ENCODE peak calls at places on chromosomes 2 and 18, in four cellular contexts. One of them, this sample, is unnamed.

GRCh38 chr2:209637293-209637692 is 134.3 kb upstream of the UNC80 start:
- DNase-seq in neural crest cell: no peak
- DNase-seq in nephron progenitor cell: no peak
- DNase-seq in AG04450: no peak
- DNase-seq in this sample: no peak

GRCh38 chr2:40115894-40116293 is 336.0 kb downstream of the SLC8A1 start:
- DNase-seq in AG04450: no peak
- DNase-seq in neural crest cell: no peak
- DNase-seq in nephron progenitor cell: no peak
- DNase-seq in this sample: no peak

GRCh38 chr18:35172009-35172408 is 68.8 kb upstream of the ZNF397 start:
- DNase-seq in neural crest cell: no peak
- DNase-seq in AG04450: no peak
- DNase-seq in nephron progenitor cell: no peak
- DNase-seq in this sample: no peak

GRCh38 chr2:200338692-200339091 is 32.2 kb downstream of the SPATS2L start:
- DNase-seq in neural crest cell: no peak
- DNase-seq in AG04450: no peak
- DNase-seq in nephron progenitor cell: no peak
- DNase-seq in this sample: no peak

GRCh38 chr2:150136407-150136806 is 351.1 kb downstream of the RND3 start:
- DNase-seq in AG04450: no peak
- DNase-seq in neural crest cell: no peak
- DNase-seq in nephron progenitor cell: no peak
- DNase-seq in this sample: no peak

GRCh38 chr2:134402385-134402784 is 148.5 kb downstream of the MGAT5 start:
- DNase-seq in neural crest cell: no peak
- DNase-seq in nephron progenitor cell: no peak
- DNase-seq in AG04450: no peak
- DNase-seq in this sample: no peak

GRCh38 chr2:171297951-171298350 is 135.8 kb downstream of the METTL8 start:
- DNase-seq in neural crest cell: no peak
- DNase-seq in AG04450: no peak
- DNase-seq in nephron progenitor cell: no peak
- DNase-seq in this sample: no peak

GRCh38 chr2:47819834-47820233 is 36.9 kb downstream of the MSH6 start:
- DNase-seq in neural crest cell: no peak
- DNase-seq in nephron progenitor cell: no peak
- DNase-seq in AG04450: no peak
- DNase-seq in this sample: no peak

GRCh38 chr2:70671059-70671685 is 96.8 kb downstream of the ADD2 start:
- DNase-seq in AG04450: no peak
- DNase-seq in neural crest cell: no peak
- DNase-seq in nephron progenitor cell: no peak
- DNase-seq in this sample: no peak

GRCh38 chr2:113277474-113278072 is 1.1 kb downstream of the PAX8 start:
- DNase-seq in neural crest cell: no peak
- DNase-seq in nephron progenitor cell: peak; percentile 48
- DNase-seq in AG04450: no peak
- DNase-seq in this sample: no peak

GRCh38 chr2:102001767-102002142 is 10.0 kb downstream of the IL1R2 start:
- DNase-seq in nephron progenitor cell: no peak
- DNase-seq in neural crest cell: no peak
- DNase-seq in AG04450: no peak
- DNase-seq in this sample: no peak

GRCh38 chr2:200509227-200509607 is 651 bp downstream of the KCTD18 start:
- DNase-seq in neural crest cell: no peak
- DNase-seq in AG04450: no peak
- DNase-seq in nephron progenitor cell: no peak
- DNase-seq in this sample: no peak

GRCh38 chr2:192000196-192000990 is 153.5 kb upstream of the CAVIN2 start:
- DNase-seq in neural crest cell: no peak
- DNase-seq in AG04450: no peak
- DNase-seq in nephron progenitor cell: no peak
- DNase-seq in this sample: no peak

GRCh38 chr2:201057089-201057499 is 14.4 kb downstream of the HYCC2 start:
- DNase-seq in AG04450: no peak
- DNase-seq in nephron progenitor cell: no peak
- DNase-seq in neural crest cell: no peak
- DNase-seq in this sample: no peak

GRCh38 chr2:188776634-188777033 is 197.5 kb upstream of the COL3A1 start:
- DNase-seq in AG04450: no peak
- DNase-seq in nephron progenitor cell: no peak
- DNase-seq in neural crest cell: no peak
- DNase-seq in this sample: no peak

GRCh38 chr18:12442946-12443345 is 35.2 kb downstream of the PRELID3A start:
- DNase-seq in AG04450: no peak
- DNase-seq in neural crest cell: no peak
- DNase-seq in nephron progenitor cell: no peak
- DNase-seq in this sample: no peak

GRCh38 chr2:205564761-205565160 is 117.5 kb upstream of the NRP2 start:
- DNase-seq in AG04450: no peak
- DNase-seq in neural crest cell: no peak
- DNase-seq in nephron progenitor cell: no peak
- DNase-seq in this sample: no peak
- TF ChIP-seq CTCF in AG04450: peak; percentile 8
- TF ChIP-seq CTCF in neural crest cell: no peak
- TF ChIP-seq CTCF in nephron progenitor cell: no peak
- TF ChIP-seq CTCF in this sample: no peak

DNA sequence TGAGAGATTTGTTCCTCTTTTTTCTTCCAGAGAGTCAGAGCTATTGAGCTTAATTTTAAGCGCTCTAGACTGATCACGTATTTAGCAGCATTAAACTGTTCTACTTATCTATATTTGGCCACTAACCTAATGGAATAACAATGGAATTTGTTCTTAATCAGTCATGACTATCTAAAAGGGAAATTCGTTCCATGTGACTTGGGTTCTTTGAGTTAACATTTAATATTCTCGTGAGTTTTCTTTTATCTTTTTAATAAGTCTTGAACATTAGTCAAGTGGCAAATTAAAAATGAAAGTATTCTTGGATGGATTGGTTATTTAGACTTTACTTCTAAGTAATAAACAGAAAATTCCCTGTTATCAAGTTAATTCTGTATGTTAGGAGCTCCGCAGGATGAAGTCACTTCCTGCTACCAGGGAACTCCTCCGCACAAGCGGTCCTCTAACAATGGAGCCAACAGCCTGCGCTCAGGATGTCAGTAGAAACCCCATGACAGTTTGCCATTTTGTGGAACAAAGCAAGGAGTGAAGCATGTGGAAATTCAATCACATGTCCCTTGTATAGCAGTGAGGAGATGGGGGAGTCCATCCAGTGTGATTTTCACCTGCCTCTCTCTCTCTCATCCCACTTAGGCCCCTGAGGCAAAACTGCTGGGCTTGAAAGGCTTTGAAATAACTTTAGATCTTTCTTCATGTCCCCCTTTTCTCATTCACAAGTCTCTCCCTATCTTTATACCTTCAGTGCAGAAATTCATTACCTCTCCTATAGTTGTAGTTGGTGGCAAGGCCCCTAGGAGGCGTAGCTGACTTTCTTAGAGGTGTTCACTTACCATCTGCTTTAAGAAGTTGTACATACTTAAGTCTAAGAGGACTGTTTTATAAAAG is 138.1 kb downstream of the WDR7 start:
- DNase-seq in AG04450: no peak
- DNase-seq in neural crest cell: no peak
- DNase-seq in nephron progenitor cell: peak; percentile 41
- DNase-seq in this sample: peak; percentile 36
- TF ChIP-seq CTCF in AG04450: peak; percentile 55
- TF ChIP-seq CTCF in neural crest cell: peak; percentile 72
- TF ChIP-seq CTCF in nephron progenitor cell: peak; percentile 66
- TF ChIP-seq CTCF in this sample: peak; percentile 71

GRCh38 chr2:202450785-202451184 is 74.7 kb downstream of the BMPR2 start:
- DNase-seq in nephron progenitor cell: no peak
- DNase-seq in AG04450: no peak
- DNase-seq in neural crest cell: no peak
- DNase-seq in this sample: no peak
- TF ChIP-seq CTCF in nephron progenitor cell: no peak
- TF ChIP-seq CTCF in AG04450: no peak
- TF ChIP-seq CTCF in neural crest cell: no peak
- TF ChIP-seq CTCF in this sample: no peak

GRCh38 chr2:120253021-120253882 is 600 bp downstream of the RALB start:
- DNase-seq in neural crest cell: peak; percentile 67
- DNase-seq in nephron progenitor cell: peak; percentile 79
- DNase-seq in AG04450: peak; percentile 59
- DNase-seq in this sample: no peak
- TF ChIP-seq CTCF in neural crest cell: peak; percentile 53
- TF ChIP-seq CTCF in nephron progenitor cell: no peak
- TF ChIP-seq CTCF in AG04450: peak; percentile 61
- TF ChIP-seq CTCF in this sample: peak; percentile 24

GRCh38 chr18:27787543-27787942 is 389.4 kb downstream of the CDH2 start:
- DNase-seq in nephron progenitor cell: no peak
- DNase-seq in neural crest cell: no peak
- DNase-seq in AG04450: no peak
- DNase-seq in this sample: no peak
- TF ChIP-seq CTCF in nephron progenitor cell: no peak
- TF ChIP-seq CTCF in neural crest cell: no peak
- TF ChIP-seq CTCF in AG04450: no peak
- TF ChIP-seq CTCF in this sample: no peak

DNA sequence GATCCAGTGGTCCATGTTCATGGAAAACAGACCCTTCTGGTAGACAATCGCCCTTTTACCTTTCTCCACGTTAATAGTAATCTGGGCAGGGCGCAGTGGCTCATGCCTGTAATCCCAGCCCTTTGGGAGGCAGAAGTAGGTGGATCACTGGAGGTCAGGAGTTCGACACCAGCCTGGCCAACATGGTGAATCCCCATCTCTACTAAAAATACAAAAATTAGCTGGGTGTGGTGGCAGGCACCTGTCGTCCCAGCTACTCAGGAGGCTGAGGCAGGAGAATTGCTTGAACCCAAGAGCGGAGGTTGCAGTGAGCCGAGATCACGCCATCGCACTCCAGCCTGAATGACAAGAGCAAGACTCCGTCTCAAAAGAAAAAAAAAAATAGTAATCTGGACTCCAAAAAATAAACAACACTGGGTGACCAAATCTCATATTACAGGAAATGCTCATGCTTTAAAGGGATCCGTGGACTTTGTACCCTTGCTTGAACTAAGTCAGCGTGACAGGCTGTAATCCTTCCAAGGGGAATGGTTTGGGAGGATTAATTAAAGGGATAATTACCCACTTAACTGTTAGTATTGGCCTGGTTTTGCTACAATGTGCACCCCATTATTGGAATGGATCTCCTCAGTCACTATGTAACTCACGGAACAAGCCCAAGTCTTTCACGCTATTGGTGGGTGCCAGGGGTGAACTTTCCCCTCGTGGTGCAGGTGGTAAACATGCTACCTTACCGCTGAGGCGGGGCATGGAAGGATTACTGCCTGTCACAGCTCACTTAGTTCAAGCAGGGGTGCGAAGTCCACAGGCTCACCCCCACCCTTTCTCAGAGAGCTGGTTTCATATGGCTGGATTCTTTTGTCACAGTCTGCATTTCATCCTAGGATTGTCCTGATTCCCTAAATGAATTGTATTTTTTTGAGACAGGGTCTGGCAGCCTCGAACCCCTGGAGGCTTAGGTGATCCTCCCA is 36.7 kb downstream of the PROC start:
- DNase-seq in neural crest cell: no peak
- DNase-seq in nephron progenitor cell: no peak
- DNase-seq in AG04450: no peak
- DNase-seq in this sample: peak; percentile 35
- TF ChIP-seq CTCF in neural crest cell: no peak
- TF ChIP-seq CTCF in nephron progenitor cell: no peak
- TF ChIP-seq CTCF in AG04450: no peak
- TF ChIP-seq CTCF in this sample: no peak

GRCh38 chr2:110853516-110853915 is 121.1 kb downstream of the ACOXL start:
- DNase-seq in neural crest cell: peak; percentile 43
- DNase-seq in nephron progenitor cell: peak; percentile 29
- DNase-seq in AG04450: no peak
- DNase-seq in this sample: no peak
- TF ChIP-seq CTCF in neural crest cell: peak; percentile 62
- TF ChIP-seq CTCF in nephron progenitor cell: peak; percentile 47
- TF ChIP-seq CTCF in AG04450: peak; percentile 62
- TF ChIP-seq CTCF in this sample: peak; percentile 47

GRCh38 chr2:238594796-238595749 is 168.3 kb downstream of the ASB1 start:
- DNase-seq in nephron progenitor cell: no peak
- DNase-seq in neural crest cell: no peak
- DNase-seq in AG04450: no peak
- DNase-seq in this sample: no peak

GRCh38 chr2:238595750-238596570 is 169.2 kb downstream of the ASB1 start:
- DNase-seq in AG04450: no peak
- DNase-seq in neural crest cell: no peak
- DNase-seq in nephron progenitor cell: no peak
- DNase-seq in this sample: no peak

GRCh38 chr2:238591732-238592131 is 165.0 kb downstream of the ASB1 start:
- DNase-seq in nephron progenitor cell: no peak
- DNase-seq in AG04450: no peak
- DNase-seq in neural crest cell: no peak
- DNase-seq in this sample: no peak

GRCh38 chr2:238593678-238594077 is 167.0 kb downstream of the ASB1 start:
- DNase-seq in nephron progenitor cell: no peak
- DNase-seq in neural crest cell: no peak
- DNase-seq in AG04450: no peak
- DNase-seq in this sample: no peak

DNA sequence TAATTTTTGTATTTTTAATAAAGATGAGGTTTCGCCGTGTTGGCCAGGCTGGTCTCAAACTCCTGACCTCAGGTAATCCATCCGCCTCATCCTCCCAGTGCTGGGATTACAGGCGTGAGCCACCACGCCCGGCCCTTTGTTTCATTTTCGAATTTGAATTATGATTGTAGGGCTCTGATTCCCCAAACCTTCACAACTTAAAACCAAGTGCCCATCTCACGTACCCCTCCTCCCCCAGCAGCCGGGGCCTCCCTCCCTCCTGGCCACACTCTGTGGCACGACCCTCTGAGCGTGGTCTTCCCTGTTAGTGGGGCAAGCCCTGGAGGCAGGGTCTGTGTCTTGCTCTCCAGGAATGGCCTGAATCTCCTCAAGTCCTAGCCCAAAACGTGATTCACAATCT is 166.5 kb downstream of the ASB1 start:
- DNase-seq in nephron progenitor cell: no peak
- DNase-seq in AG04450: no peak
- DNase-seq in neural crest cell: no peak
- DNase-seq in this sample: no peak
- TF ChIP-seq CTCF in nephron progenitor cell: no peak
- TF ChIP-seq CTCF in AG04450: no peak
- TF ChIP-seq CTCF in neural crest cell: no peak
- TF ChIP-seq CTCF in this sample: no peak